ENCODE peak calls at places on chromosomes 12 and 14, in four cellular contexts. Z is aorta; Y is stimulated activated effector memory CD8-positive, alpha-beta T cell treated with anti-CD3 and anti-CD28 coated beads, Interleukin-12 subunit alpha, Interleukin-12 subunit beta, amount 100 ng/mL, for 72 hours; Q is AG08396. H is an unnamed sample.
A peak's percentile ranks its signal among the peaks of the same experiment; 100 is the strongest.

GRCh38 chr14:100723135-100723883 is 3.4 kb upstream of the DLK1 start:
- DNase-seq in Q (no peak), Y (no peak), Z (no peak), H (no peak)

GRCh38 chr14:78075610-78076277 is 94.4 kb upstream of the NRXN3 start:
- DNase-seq in Y (no peak), Z (no peak), Q (no peak), H (no peak)

GRCh38 chr14:68786491-68787234 is 6.2 kb downstream of the ZFP36L1 start:
- DNase-seq in Y (no peak), Z (no peak), Q (no peak), H (no peak)

GRCh38 chr12:11875414-11875935 is 195.3 kb upstream of the BCL2L14 start:
- DNase-seq in Q (no peak), Y (no peak), Z (no peak), H (no peak)

GRCh38 chr14:64673748-64674147 is 30.5 kb upstream of the PLEKHG3 start:
- DNase-seq in Y (peak; percentile 59), Q (no peak), Z (no peak), H (no peak)

GRCh38 chr14:103629503-103630121 is 601 bp downstream of the KLC1 start:
- DNase-seq in Q (peak; percentile 66), Z (peak; percentile 78), Y (peak; percentile 80), H (no peak)

GRCh38 chr12:51059086-51059485 is 11.0 kb downstream of the LETMD1 start:
- DNase-seq in Q (no peak), Y (no peak), Z (no peak), H (no peak)

GRCh38 chr12:108850854-108851573 is 6.4 kb downstream of the SSH1 start:
- DNase-seq in Z (peak; percentile 83), Y (no peak), Q (peak; percentile 78), H (no peak)

GRCh38 chr12:132522586-132523380 is 32.8 kb downstream of the FBRSL1 start:
- DNase-seq in Y (no peak), Z (no peak), Q (no peak), H (no peak)

GRCh38 chr12:57729321-57729844 is 9.2 kb downstream of the AGAP2 start:
- DNase-seq in Q (no peak), Y (no peak), Z (no peak), H (no peak)

GRCh38 chr12:67441736-67442346 is 172.7 kb downstream of the CAND1 start:
- DNase-seq in Z (peak; percentile 89), Q (peak; percentile 69), Y (peak; percentile 83), H (no peak)

GRCh38 chr12:14773685-14774073 is 29.6 kb downstream of the WBP11 start:
- DNase-seq in Z (peak; percentile 53), Y (no peak), Q (no peak), H (no peak)

GRCh38 chr12:127270193-127270592 is 996.8 kb upstream of the TMEM132C start:
- DNase-seq in Q (no peak), Z (peak; percentile 65), Y (no peak), H (no peak)